ENCODE peak calls at places on chromosomes 6 and 20, in four cellular contexts. D is K562, M is SK-N-SH, H is HepG2. K is an unnamed sample.

GRCh38 chr20:31494131-31494530 is 19.0 kb downstream of the REM1 start:
- DNase-seq in H (peak; percentile 81), M (no peak), D (peak; percentile 73), K (peak; percentile 68)

GRCh38 chr6:112207131-112207530 is 47.2 kb downstream of the LAMA4 start:
- DNase-seq in H (no peak), M (no peak), D (no peak), K (no peak)

GRCh38 chr20:5654557-5654956 is 95.6 kb upstream of the SHLD1 start:
- DNase-seq in H (peak; percentile 93), M (no peak), D (peak; percentile 48), K (no peak)

GRCh38 chr6:29676981-29677601 is 3.9 kb downstream of the ZFP57 start:
- DNase-seq in D (no peak), M (no peak), H (no peak), K (no peak)

GRCh38 chr6:100176321-100176950 is 182.4 kb upstream of the MCHR2 start:
- DNase-seq in H (peak; percentile 14), M (no peak), D (peak; percentile 58), K (no peak)

GRCh38 chr6:17584241-17584803 is 15.8 kb upstream of the FAM8A1 start:
- DNase-seq in D (peak; percentile 69), M (peak; percentile 69), H (peak; percentile 67), K (no peak)

GRCh38 chr20:3168079-3168828 is 5.1 kb downstream of the LZTS3 start:
- DNase-seq in M (peak; percentile 44), D (no peak), H (peak; percentile 86), K (peak; percentile 74)

GRCh38 chr6:1697688-1698351 is 88.1 kb downstream of the FOXC1 start:
- DNase-seq in M (no peak), H (no peak), D (no peak), K (no peak)

GRCh38 chr20:3798908-3799248 is 2.8 kb downstream of the CDC25B start:
- DNase-seq in H (no peak), M (no peak), D (no peak), K (no peak)

GRCh38 chr6:60952500-60952899 is 1333.5 kb downstream of the KHDRBS2 start:
- DNase-seq in H (no peak), M (no peak), D (no peak), K (no peak)

GRCh38 chr6:10386260-10386659 is 28.6 kb downstream of the TFAP2A start:
- DNase-seq in D (no peak), H (no peak), M (no peak), K (no peak)

GRCh38 chr6:112117554-112117953 is 30.2 kb downstream of the FAM229B start:
- DNase-seq in M (no peak), D (peak; percentile 32), H (no peak), K (no peak)

GRCh38 chr6:91509039-91509438 is 922.2 kb upstream of the MAP3K7 start:
- DNase-seq in D (no peak), H (no peak), M (no peak), K (no peak)

GRCh38 chr6:130107710-130108109 is 89.3 kb downstream of the L3MBTL3 start:
- DNase-seq in D (no peak), H (no peak), M (no peak), K (no peak)

GRCh38 chr6:69265706-69266105 is 531.1 kb downstream of the LMBRD1 start:
- DNase-seq in H (no peak), M (no peak), D (no peak), K (no peak)

GRCh38 chr20:47357296-47358051 is 975 bp upstream of the ZMYND8 start:
- DNase-seq in D (peak; percentile 91), M (peak; percentile 42), H (peak; percentile 100), K (peak; percentile 76)

GRCh38 chr6:52689857-52690256 is 18.9 kb downstream of the TMEM14A start:
- DNase-seq in M (no peak), H (no peak), D (no peak), K (no peak)

GRCh38 chr20:44212792-44213191 is 2.2 kb upstream of the OSER1 start:
- DNase-seq in H (no peak), D (no peak), M (no peak), K (no peak)

GRCh38 chr6:43724914-43725642 is 37.5 kb upstream of the MRPS18A start:
- DNase-seq in M (no peak), D (peak; percentile 97), H (peak; percentile 86), K (no peak)

DNA sequence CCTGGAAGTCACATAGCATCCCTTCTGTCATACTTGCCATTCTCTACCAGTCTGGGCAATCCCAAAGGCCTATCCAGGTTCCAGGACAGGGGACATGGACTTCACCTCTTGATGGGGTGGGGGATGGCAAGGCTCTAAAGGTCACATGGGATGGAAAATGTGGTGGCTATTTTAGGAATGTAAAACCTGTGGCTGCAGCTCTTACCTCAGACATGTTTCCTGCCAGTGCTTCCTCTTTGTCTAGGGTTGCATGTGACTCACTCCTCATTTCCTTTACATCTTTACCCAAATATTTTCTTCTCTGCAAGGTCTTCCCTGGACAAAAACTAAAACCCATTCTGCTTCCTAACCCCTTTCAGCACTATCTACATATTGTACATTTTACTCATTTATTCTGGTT is 135.7 kb downstream of the BTBD3 start:
- DNase-seq in D (no peak), H (peak; percentile 23), M (no peak), K (no peak)
- TF ChIP-seq USF2 in D (no peak), H (no peak), M (no peak), K (no peak)

GRCh38 chr6:70299456-70299855 is 3.4 kb downstream of the COL9A1 start:
- DNase-seq in H (no peak), M (no peak), D (peak; percentile 31), K (no peak)
- TF ChIP-seq FOXJ3 in H (no peak), M (no peak), D (no peak), K (no peak)

DNA sequence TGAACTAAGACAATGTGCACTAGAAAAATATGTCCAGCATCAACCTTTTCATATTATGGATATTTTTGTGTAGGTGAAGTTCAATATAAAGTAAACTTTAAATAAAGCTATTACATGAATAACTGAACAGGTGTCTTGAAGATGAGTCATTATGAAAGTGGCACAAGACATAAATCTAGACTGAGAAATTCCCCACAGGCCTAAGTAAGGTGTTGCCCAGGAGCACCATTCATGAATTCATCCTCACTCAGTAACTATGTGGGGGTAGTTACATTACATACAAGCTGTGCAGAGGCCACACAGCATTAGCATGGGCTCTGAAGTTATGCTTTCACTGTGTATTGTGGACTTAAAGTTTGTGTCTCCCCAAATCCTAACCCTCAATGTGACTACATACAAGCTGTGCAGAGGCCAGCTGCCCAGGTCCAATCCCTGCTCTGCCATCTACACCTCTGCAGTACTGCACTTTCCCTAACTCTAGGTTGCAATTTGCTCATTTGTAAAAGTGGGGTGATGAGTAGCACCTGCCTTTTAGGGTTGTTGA is 65.9 kb downstream of the BCAS1 start:
- DNase-seq in D (no peak), H (no peak), M (no peak), K (no peak)
- TF ChIP-seq USF2 in D (no peak), H (no peak), M (no peak), K (no peak)

GRCh38 chr6:142845143-142845571 is 99.8 kb downstream of the HIVEP2 start:
- DNase-seq in M (no peak), H (no peak), D (no peak), K (no peak)

GRCh38 chr6:142846459-142846831 is 98.5 kb downstream of the HIVEP2 start:
- DNase-seq in D (no peak), M (no peak), H (no peak), K (no peak)

GRCh38 chr6:142846883-142847287 is 98.1 kb downstream of the HIVEP2 start:
- DNase-seq in H (peak; percentile 75), M (no peak), D (no peak), K (no peak)

GRCh38 chr6:142844065-142844755 is 100.8 kb downstream of the HIVEP2 start:
- DNase-seq in M (no peak), D (no peak), H (no peak), K (no peak)

GRCh38 chr6:142845624-142846458 is 99.1 kb downstream of the HIVEP2 start:
- DNase-seq in H (peak; percentile 99), D (peak; percentile 23), M (peak; percentile 70), K (peak; percentile 65)
- TF ChIP-seq FOXJ3 in H (peak; percentile 91), D (no peak), M (peak; percentile 94), K (no peak)

DNA sequence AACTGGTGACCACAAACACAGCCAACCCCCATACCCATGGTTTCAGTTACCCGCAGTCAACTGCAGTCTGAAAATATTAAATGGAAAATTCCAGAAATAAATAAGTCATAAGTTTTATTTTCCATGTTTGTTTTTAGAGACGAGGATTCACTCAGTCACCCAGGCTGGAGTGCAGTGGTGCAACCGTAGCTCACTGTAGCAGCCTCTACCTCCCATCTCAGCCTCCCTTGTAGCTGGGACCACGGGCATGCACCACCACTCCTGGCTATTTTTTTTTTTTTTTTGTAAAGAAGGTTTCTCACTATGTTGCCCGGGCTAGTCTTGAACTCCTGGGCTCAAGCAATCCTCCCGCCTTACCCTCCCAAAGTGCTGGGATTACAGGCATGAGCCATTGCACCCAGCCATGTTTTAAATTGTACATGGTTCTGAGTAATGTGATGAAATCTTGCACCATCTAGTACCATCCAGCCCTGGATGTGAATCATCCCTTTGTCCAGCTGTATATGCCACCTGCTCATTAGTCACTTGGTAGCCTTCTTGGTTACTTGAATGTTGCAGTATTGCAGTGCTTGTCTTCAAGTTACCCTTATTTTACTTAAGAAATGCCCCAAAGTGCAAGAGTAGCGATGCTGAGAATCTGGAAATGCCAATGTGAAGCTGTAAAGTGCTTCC is 14.5 kb downstream of the CSNK2A1 start:
- DNase-seq in H (no peak), D (no peak), M (no peak), K (no peak)
- TF ChIP-seq USF2 in H (no peak), D (no peak), M (no peak), K (no peak)

DNA sequence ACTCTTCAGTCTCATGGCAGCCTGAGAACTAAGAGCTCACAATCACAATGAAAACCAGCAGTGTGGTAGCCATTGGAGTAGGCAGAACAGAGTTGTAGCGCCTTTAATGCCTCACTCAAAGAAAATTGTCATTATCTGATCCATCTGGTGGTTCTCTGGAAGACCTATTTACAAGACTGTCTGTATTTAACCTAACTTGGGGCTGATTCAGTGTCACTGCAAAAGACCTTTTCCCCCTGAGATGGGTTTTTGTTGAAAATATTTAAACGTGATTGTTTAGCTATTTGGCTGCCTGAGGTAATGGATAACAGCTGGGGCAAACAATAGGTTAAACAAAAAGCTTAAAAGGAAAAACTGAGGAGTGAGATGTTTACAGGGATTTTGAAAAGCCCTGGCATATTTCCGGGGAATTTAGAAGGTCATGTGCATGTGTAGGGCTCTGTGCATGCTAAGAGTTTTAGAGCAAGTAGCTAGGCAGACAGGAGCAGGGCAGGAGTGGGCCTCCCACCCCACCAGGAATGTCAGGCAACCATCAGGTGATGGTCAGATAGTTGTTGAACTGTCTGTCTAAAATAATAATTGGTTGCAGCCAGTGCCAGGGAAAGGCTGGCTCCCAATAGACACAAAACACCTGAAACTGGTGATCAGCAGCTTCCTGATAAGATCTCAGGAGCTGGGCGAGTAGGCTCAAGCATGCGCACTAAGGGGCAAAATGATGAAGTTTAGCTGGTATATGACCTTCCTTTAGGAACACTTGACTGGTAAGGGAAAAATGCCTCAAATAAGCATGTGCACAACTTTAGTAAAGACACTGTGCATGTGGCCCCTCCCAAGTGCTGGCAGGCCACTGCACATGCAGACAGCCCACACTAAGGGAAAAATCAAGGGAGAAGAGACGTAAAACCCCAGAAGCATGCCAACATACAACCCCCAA is 70.8 kb upstream of the AKIRIN2 start:
- DNase-seq in D (peak; percentile 34), H (peak; percentile 94), M (peak; percentile 55), K (no peak)
- TF ChIP-seq FOXJ3 in D (no peak), H (peak; percentile 80), M (no peak), K (no peak)

GRCh38 chr6:151058021-151058733 is 181.6 kb upstream of the AKAP12 start:
- DNase-seq in H (no peak), D (no peak), M (peak; percentile 71), K (no peak)
- TF ChIP-seq USF2 in H (no peak), D (no peak), M (no peak), K (no peak)

GRCh38 chr6:169250660-169251059 is 3.0 kb downstream of the THBS2 start:
- DNase-seq in D (no peak), H (no peak), M (no peak), K (peak; percentile 41)
- TF ChIP-seq FOXJ3 in D (no peak), H (no peak), M (no peak), K (no peak)

GRCh38 chr6:41466437-41466990 is 79.7 kb upstream of the FOXP4 start:
- DNase-seq in M (no peak), D (no peak), H (no peak), K (no peak)
- TF ChIP-seq USF2 in M (no peak), D (no peak), H (no peak), K (no peak)

K was measured in WTC11.